ENCODE peak calls at places on chromosomes 1 and 21, in nine cellular contexts. C is GM03348; Q is cardiac fibroblast; G is epithelial cell of esophagus; W is activated CD8-positive, alpha-beta memory T cell treated with anti-CD3 and anti-CD28 coated beads for 24 hours; N is left lung; A is activated naive CD4-positive, alpha-beta T cell treated with anti-CD3 and anti-CD28 coated beads, Interleukin-2, amount 10 ng/mL, durations not matched to agents 7 days and 5 days; U is NB4; T is ascending aorta. I is an unnamed sample.
A peak's percentile ranks its signal among the peaks of the same experiment; 100 is the strongest.

GRCh38 chr1:36349241-36349671 is 25.8 kb upstream of the EVA1B start:
- DNase-seq in A (no peak), T (no peak), G (peak; percentile 72), U (peak; percentile 18), N (no peak), Q (no peak), W (no peak), C (peak; percentile 29), I (peak; percentile 37)

GRCh38 chr1:199135901-199136300 is 497.1 kb downstream of the PTPRC start:
- DNase-seq in A (no peak), Q (no peak), U (no peak), W (no peak), C (no peak), G (no peak), N (no peak), T (no peak), I (no peak)

GRCh38 chr1:80799457-80799856 is 1001.3 kb upstream of the ADGRL2 start:
- DNase-seq in T (no peak), G (no peak), U (peak; percentile 4), C (no peak), W (no peak), Q (peak; percentile 1), N (no peak), A (no peak), I (no peak)

GRCh38 chr1:236275061-236275460 is 6.7 kb downstream of the ERO1B start:
- DNase-seq in A (no peak), G (no peak), Q (no peak), U (no peak), T (no peak), C (no peak), N (no peak), W (no peak), I (no peak)

GRCh38 chr1:192443616-192444015 is 126.8 kb downstream of the RGS21 start:
- DNase-seq in T (no peak), Q (no peak), G (peak; percentile 38), C (no peak), A (no peak), U (no peak), N (no peak), W (no peak), I (no peak)

GRCh38 chr1:210800301-210800700 is 333.6 kb downstream of the KCNH1 start:
- DNase-seq in N (no peak), Q (no peak), W (no peak), G (no peak), U (no peak), T (no peak), A (no peak), C (no peak), I (no peak)

GRCh38 chr1:22709891-22710687 is 550 bp upstream of the EPHB2 start:
- DNase-seq in W (peak; percentile 74), N (peak; percentile 60), A (no peak), U (peak; percentile 75), G (peak; percentile 53), C (peak; percentile 93), T (no peak), Q (peak; percentile 84), I (peak; percentile 65)

GRCh38 chr1:208137144-208137682 is 107.0 kb downstream of the PLXNA2 start:
- DNase-seq in W (no peak), U (no peak), N (no peak), Q (peak; percentile 41), A (no peak), T (no peak), G (peak; percentile 29), C (no peak), I (peak; percentile 44)

GRCh38 chr1:245814651-245815050 is 659.9 kb downstream of the KIF26B start:
- DNase-seq in C (no peak), G (no peak), N (no peak), Q (no peak), U (no peak), A (no peak), W (no peak), T (no peak), I (no peak)

GRCh38 chr1:94716966-94717365 is 103.2 kb upstream of the SLC44A3 start:
- DNase-seq in U (peak; percentile 71), A (no peak), C (no peak), T (no peak), N (no peak), G (no peak), W (no peak), Q (no peak), I (peak; percentile 63)

GRCh38 chr1:226541231-226541630 is 7.3 kb upstream of the STUM start:
- DNase-seq in U (no peak), C (no peak), A (no peak), G (no peak), Q (no peak), T (no peak), W (no peak), N (no peak), I (no peak)

GRCh38 chr1:65213271-65213905 is 65.4 kb downstream of the AK4 start:
- DNase-seq in U (no peak), N (no peak), W (no peak), C (no peak), T (no peak), Q (no peak), G (no peak), A (no peak), I (no peak)

GRCh38 chr1:119603695-119604094 is 44.4 kb downstream of the ZNF697 start:
- DNase-seq in W (no peak), U (no peak), C (no peak), T (no peak), G (peak; percentile 44), A (no peak), Q (no peak), N (no peak), I (peak; percentile 35)

GRCh38 chr1:167472729-167473529 is 45.4 kb downstream of the CD247 start:
- DNase-seq in N (no peak), W (no peak), G (no peak), Q (no peak), U (no peak), C (no peak), A (no peak), T (peak; percentile 42), I (no peak)

GRCh38 chr1:229579101-229579651 is 20.7 kb upstream of the ABCB10 start:
- DNase-seq in A (no peak), Q (peak; percentile 63), C (peak; percentile 34), U (peak; percentile 45), N (no peak), W (no peak), T (no peak), G (peak; percentile 40), I (no peak)

GRCh38 chr21:46158666-46159300 is 3.4 kb upstream of the FTCD start:
- DNase-seq in T (peak; percentile 50), G (no peak), C (no peak), N (no peak), A (no peak), W (no peak), U (no peak), Q (no peak), I (no peak)

GRCh38 chr1:182888736-182889531 is 49.8 kb downstream of the DHX9 start:
- DNase-seq in G (no peak), U (peak; percentile 21), A (no peak), T (no peak), N (no peak), C (no peak), Q (no peak), W (no peak), I (peak; percentile 64)

GRCh38 chr21:34023691-34024381 is 49.5 kb upstream of the MRPS6 start:
- DNase-seq in A (no peak), G (no peak), T (no peak), Q (no peak), C (no peak), N (no peak), U (no peak), W (no peak), I (no peak)

GRCh38 chr1:2650967-2651645 is 18.3 kb upstream of the MMEL1 start:
- DNase-seq in T (peak; percentile 55), A (peak; percentile 2), G (no peak), Q (no peak), C (no peak), N (no peak), U (no peak), W (peak; percentile 46), I (no peak)

GRCh38 chr21:16509466-16509865 is 779.7 kb downstream of the USP25 start:
- DNase-seq in G (no peak), A (no peak), U (no peak), W (no peak), Q (peak; percentile 47), C (peak; percentile 50), T (no peak), N (no peak), I (no peak)

GRCh38 chr1:24417681-24418080 is 2.1 kb downstream of the NIPAL3 start:
- DNase-seq in Q (no peak), W (no peak), U (no peak), C (peak; percentile 24), N (no peak), A (no peak), G (peak; percentile 63), T (no peak), I (peak; percentile 63)

GRCh38 chr1:34460193-34460592 is 283.5 kb downstream of the C1orf94 start:
- DNase-seq in W (peak; percentile 70), G (peak; percentile 15), U (peak; percentile 54), C (peak; percentile 24), T (no peak), A (peak; percentile 69), Q (peak; percentile 10), N (peak; percentile 41), I (no peak)

GRCh38 chr1:53279556-53280160 is 41.3 kb upstream of the MAGOH start:
- DNase-seq in G (no peak), U (no peak), T (no peak), Q (no peak), C (no peak), A (no peak), N (no peak), W (no peak), I (no peak)

GRCh38 chr1:229164338-229164737 is 106.6 kb upstream of the RAB4A start:
- DNase-seq in C (no peak), Q (no peak), G (no peak), U (no peak), N (no peak), T (no peak), A (no peak), W (no peak), I (no peak)

GRCh38 chr1:16155537-16156410 is at the start of gene EPHA2:
- DNase-seq in Q (peak; percentile 90), W (peak; percentile 64), U (no peak), C (peak; percentile 91), G (peak; percentile 94), N (peak; percentile 91), A (no peak), T (peak; percentile 96), I (peak; percentile 85)

GRCh38 chr1:110370827-110371226 is 20.0 kb downstream of the SLC16A4 start:
- DNase-seq in T (no peak), G (peak; percentile 74), Q (peak; percentile 55), W (no peak), U (no peak), A (no peak), C (peak; percentile 56), N (no peak), I (peak; percentile 79)

GRCh38 chr1:166920561-166921475 is 44.8 kb upstream of the TADA1 start:
- DNase-seq in Q (no peak), U (no peak), N (no peak), G (peak; percentile 25), W (no peak), T (no peak), C (no peak), A (peak; percentile 21), I (no peak)

GRCh38 chr1:175262646-175263045 is 70.1 kb upstream of the KIAA0040 start:
- DNase-seq in G (peak; percentile 63), Q (peak; percentile 13), A (no peak), N (no peak), W (no peak), T (no peak), U (no peak), C (no peak), I (no peak)

GRCh38 chr1:111553199-111553598 is 49.8 kb upstream of the ADORA3 start:
- DNase-seq in Q (peak; percentile 16), A (no peak), G (peak; percentile 94), N (no peak), W (no peak), C (peak; percentile 73), T (no peak), U (no peak), I (peak; percentile 82)

GRCh38 chr1:9234223-9235122 is at the start of gene H6PD:
- DNase-seq in C (peak; percentile 99), G (peak; percentile 80), Q (peak; percentile 91), T (peak; percentile 91), N (peak; percentile 89), A (peak; percentile 84), W (peak; percentile 88), U (peak; percentile 89), I (peak; percentile 69)

GRCh38 chr1:176950736-176951308 is 213.7 kb downstream of the ASTN1 start:
- DNase-seq in T (no peak), N (no peak), W (no peak), A (no peak), C (no peak), G (no peak), Q (no peak), U (no peak), I (no peak)